ENCODE peak calls at places on chromosome 9, in five cellular contexts. F is fibroblast of lung, X is GM23338, I is brain microvascular endothelial cell, C is GM12878. U is an unnamed sample.

GRCh38 chr9:81656004-81656403 is 33.3 kb downstream of the TLE1 start:
- DNase-seq in I (no peak), F (no peak), X (no peak), C (peak), U (no peak)

GRCh38 chr9:73667749-73668148 is 516.1 kb downstream of the ANXA1 start:
- DNase-seq in F (no peak), X (no peak), I (no peak), C (no peak), U (no peak)

GRCh38 chr9:136629001-136629878 is 33.5 kb upstream of the EGFL7 start:
- DNase-seq in I (no peak), X (no peak), C (no peak), F (no peak), U (no peak)

GRCh38 chr9:110131499-110131898 is 76.5 kb downstream of the C9orf152 start:
- DNase-seq in I (no peak), C (no peak), F (no peak), X (peak), U (no peak)

GRCh38 chr9:137411670-137412380 is 11.1 kb downstream of the EXD3 start:
- DNase-seq in I (peak), C (peak), X (no peak), F (peak), U (peak)

GRCh38 chr9:36828574-36829141 is 205.4 kb downstream of the PAX5 start:
- DNase-seq in I (no peak), F (no peak), X (no peak), C (no peak), U (no peak)

GRCh38 chr9:116484483-116484776 is 202.7 kb upstream of the TRIM32 start:
- DNase-seq in C (no peak), I (no peak), X (no peak), F (no peak), U (no peak)

GRCh38 chr9:87276327-87276841 is 221.3 kb upstream of the DAPK1 start:
- DNase-seq in F (peak), C (peak), X (no peak), I (peak), U (peak)

GRCh38 chr9:91192379-91192775 is 169.3 kb downstream of the AUH start:
- DNase-seq in I (no peak), X (no peak), F (peak), C (no peak), U (no peak)

GRCh38 chr9:101566904-101567724 is 27.7 kb downstream of the PPP3R2 start:
- DNase-seq in F (peak), X (peak), I (peak), C (no peak), U (peak)

GRCh38 chr9:111659706-111660105 is 1.7 kb upstream of the GNG10 start:
- DNase-seq in I (no peak), F (no peak), X (no peak), C (no peak), U (no peak)

GRCh38 chr9:31908891-31909480 is 475.5 kb upstream of the ACO1 start:
- DNase-seq in I (no peak), X (no peak), C (no peak), F (no peak), U (peak)

GRCh38 chr9:136339173-136339957 is 12.0 kb downstream of the GPSM1 start:
- DNase-seq in C (no peak), F (peak), X (peak), I (no peak), U (no peak)

GRCh38 chr9:79574716-79575242 is 3.0 kb downstream of the TLE4 start:
- DNase-seq in F (peak), C (no peak), X (no peak), I (no peak), U (no peak)

GRCh38 chr9:137987244-137988030 is 109.9 kb downstream of the CACNA1B start:
- DNase-seq in C (no peak), I (no peak), F (no peak), X (no peak), U (no peak)

GRCh38 chr9:14722391-14723035 is at the start of gene CER1:
- DNase-seq in C (no peak), X (peak), F (no peak), I (no peak), U (no peak)

GRCh38 chr9:68637020-68637419 is 68.0 kb upstream of the PIP5K1B start:
- DNase-seq in I (no peak), F (no peak), C (no peak), X (no peak), U (no peak)

GRCh38 chr9:80797841-80798688 is 891.3 kb downstream of the TLE1 start:
- DNase-seq in C (no peak), I (no peak), F (peak), X (no peak), U (no peak)

GRCh38 chr9:93048706-93049448 is 9.6 kb upstream of the SUSD3 start:
- DNase-seq in X (no peak), F (no peak), I (no peak), C (no peak), U (no peak)

GRCh38 chr9:114291886-114292590 is 30.9 kb upstream of the ORM1 start:
- DNase-seq in C (no peak), I (no peak), F (no peak), X (no peak), U (no peak)

GRCh38 chr9:83396348-83396747 is 141.9 kb downstream of the FRMD3 start:
- DNase-seq in I (no peak), C (no peak), F (no peak), X (no peak), U (no peak)

GRCh38 chr9:85269811-85270210 is 471.9 kb downstream of the AGTPBP1 start:
- DNase-seq in I (no peak), C (no peak), X (no peak), F (no peak), U (no peak)

GRCh38 chr9:136588663-136589464 is 43.0 kb upstream of the NOTCH1 start:
- DNase-seq in F (no peak), X (no peak), I (no peak), C (no peak), U (no peak)

GRCh38 chr9:78863531-78863930 is 566.6 kb downstream of the PSAT1 start:
- DNase-seq in I (no peak), F (no peak), C (no peak), X (no peak), U (no peak)

DNA sequence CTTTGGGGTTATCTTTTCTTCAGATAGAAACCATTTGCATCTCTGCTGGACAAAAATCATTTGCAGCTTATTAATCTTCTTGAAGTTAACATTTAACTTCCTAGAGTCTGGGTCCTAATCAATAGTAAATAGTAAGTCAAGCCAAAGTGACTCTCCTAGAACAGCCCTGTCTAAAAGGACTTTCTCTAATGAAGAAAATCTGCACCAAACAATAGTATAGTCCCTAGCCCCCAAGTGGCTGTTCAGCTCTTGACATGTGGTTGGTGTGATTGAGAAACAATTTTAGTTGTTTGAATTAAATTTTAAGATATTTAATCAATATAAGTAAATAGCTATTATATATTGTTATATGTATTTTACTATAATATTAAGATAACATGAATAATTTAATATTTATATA is 64.6 kb upstream of the SHB start:
- DNase-seq in C (no peak), F (no peak), I (no peak), X (no peak), U (no peak)
- TF ChIP-seq CTCF in C (no peak), F (no peak), I (peak), X (no peak), U (peak)

GRCh38 chr9:130213898-130214761 is 41.9 kb downstream of the NCS1 start:
- DNase-seq in X (peak), C (no peak), F (peak), I (no peak), U (no peak)
- H3K27ac ChIP-seq in X (peak), C (no peak), F (no peak), I (no peak), U (no peak)

DNA sequence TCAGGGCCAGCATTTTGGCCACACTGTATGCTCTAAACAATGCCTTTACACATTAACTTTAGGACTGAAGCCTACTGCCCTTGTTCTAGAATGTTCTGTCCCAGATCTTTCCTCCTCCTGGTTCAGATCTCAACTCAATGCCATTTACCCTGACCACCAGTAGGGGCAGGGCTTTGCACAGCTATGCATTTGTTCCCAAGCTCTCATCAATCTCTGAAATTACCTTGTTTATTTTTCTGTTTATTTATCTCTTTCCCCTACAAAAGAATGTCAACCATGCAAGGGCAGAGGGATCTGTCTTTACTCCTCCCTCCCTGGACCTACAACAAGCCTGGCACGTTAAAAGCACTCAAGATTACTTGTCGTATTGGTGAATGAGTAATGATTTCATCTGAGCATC is 612.9 kb downstream of the BNC2 start:
- DNase-seq in F (no peak), I (no peak), X (peak), C (no peak), U (no peak)
- TF ChIP-seq CTCF in F (peak), I (peak), X (peak), C (peak), U (peak)

DNA sequence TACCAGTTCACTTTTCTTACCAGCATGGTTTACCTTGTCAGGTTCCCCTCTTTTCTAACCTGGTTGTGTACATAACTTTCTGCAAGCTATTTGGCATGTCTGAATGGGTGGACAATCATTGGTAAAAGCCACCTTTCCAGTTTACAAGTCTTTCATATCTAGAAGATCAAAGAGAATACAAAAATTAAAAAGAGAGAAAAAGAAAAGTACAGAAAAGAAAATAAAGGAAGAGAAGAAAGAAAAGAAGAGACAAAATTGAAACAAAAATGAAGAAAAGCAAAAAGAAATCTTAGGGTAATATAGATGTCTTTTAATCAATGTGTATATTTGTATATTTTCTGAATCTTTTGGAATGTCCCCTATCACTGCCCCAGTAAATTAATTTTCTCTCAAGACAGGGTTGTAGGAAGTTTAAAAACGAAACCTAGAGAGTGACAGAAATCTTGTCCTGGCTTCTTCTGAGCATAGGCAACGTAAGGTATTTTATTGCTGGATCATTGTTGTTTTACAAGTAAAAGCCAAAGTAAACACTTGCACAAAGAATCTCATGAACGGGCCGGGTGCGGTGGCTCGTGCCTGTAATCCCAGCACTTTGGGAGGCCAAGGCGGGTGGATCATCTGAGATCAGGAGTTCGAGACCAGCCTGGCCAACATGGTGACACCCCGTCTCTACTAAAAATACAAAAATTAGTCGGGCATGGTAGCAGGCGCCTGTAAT is 98.7 kb upstream of the IFNE start:
- DNase-seq in F (no peak), C (no peak), I (peak), X (no peak), U (no peak)
- H3K27ac ChIP-seq in F (no peak), C (no peak), I (no peak), X (no peak), U (no peak)

DNA sequence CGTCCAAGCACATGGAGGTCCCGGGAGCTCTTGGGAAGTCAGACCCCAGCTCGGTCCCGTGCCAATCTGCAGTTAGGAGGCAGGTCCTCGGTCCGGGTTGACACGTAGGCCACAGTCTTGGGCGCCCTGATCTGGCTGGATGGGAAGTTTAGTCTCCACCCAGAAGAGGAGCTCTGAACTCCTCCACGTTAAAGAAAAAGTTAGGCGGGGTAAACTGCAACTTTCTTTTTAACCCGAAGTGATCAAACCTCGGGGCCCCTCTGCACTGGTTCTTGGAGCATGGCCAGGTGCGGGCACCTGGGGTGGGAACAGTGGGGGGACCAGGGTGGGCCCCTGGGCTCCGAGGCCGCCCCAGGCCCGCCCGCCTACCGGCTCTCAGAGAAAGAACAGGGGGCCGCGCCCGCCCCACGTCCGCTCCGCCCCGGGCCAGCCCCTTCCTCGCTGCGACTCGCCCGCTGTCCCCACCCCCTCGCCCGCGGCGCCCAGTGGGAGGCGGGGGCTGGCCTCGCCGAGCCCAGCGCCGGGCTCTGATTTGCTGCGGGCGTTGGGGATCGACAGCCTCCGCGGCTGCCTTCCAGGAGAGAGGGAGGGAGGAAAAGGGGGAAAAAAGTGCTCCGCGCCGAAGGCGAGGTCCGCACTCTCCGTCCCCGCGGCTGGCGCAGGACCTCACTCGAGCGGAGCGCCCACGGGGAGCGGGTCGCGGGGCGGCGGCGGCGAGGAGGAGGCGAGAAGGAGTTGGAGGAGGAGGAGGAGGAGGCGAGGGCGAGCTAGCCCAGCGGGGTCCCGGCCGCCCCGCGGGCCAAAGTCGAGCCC is at the start of gene COL5A1:
- DNase-seq in C (no peak), I (peak), X (peak), F (peak), U (peak)
- TF ChIP-seq CTCF in C (no peak), I (peak), X (no peak), F (peak), U (peak)

GRCh38 chr9:99027414-99027813 is 77.5 kb upstream of the TGFBR1 start:
- DNase-seq in F (no peak), X (no peak), C (no peak), I (no peak), U (no peak)

GRCh38 chr9:99030610-99031009 is 74.3 kb upstream of the TGFBR1 start:
- DNase-seq in X (no peak), F (no peak), C (no peak), I (no peak), U (no peak)

GRCh38 chr9:99030082-99030481 is 74.8 kb upstream of the TGFBR1 start:
- DNase-seq in I (peak), F (peak), C (no peak), X (no peak), U (peak)

GRCh38 chr9:99026956-99027298 is 78.0 kb upstream of the TGFBR1 start:
- DNase-seq in C (no peak), F (no peak), I (no peak), X (no peak), U (no peak)

GRCh38 chr9:99029083-99029482 is 75.8 kb upstream of the TGFBR1 start:
- DNase-seq in X (no peak), F (no peak), C (no peak), I (no peak), U (no peak)
- H3K27ac ChIP-seq in X (no peak), F (no peak), C (no peak), I (peak), U (no peak)

U was measured in foreskin keratinocyte.